ENCODE peak calls at places on chromosomes 7 and 10, in nine cellular contexts. M is right cardiac atrium, A is thyroid gland, L is brain microvascular endothelial cell, V is fibroblast of mammary gland, H is heart left ventricle, P is HAP-1, N is psoas muscle, C is GM06990. S is an unnamed sample.
A peak's percentile ranks its signal among the peaks of the same experiment; 100 is the strongest.

GRCh38 chr10:124420254-124420653 is 1.5 kb upstream of the OAT start:
- DNase-seq in M (no peak), P (no peak), C (no peak), L (no peak), V (no peak), H (no peak), N (no peak), A (no peak), S (no peak)

GRCh38 chr10:99449023-99449422 is 18.6 kb upstream of the GOT1 start:
- DNase-seq in V (no peak), A (no peak), P (no peak), N (no peak), M (no peak), C (no peak), H (no peak), L (no peak), S (no peak)

GRCh38 chr7:95840953-95841950 is 68.9 kb downstream of the DYNC1I1 start:
- DNase-seq in H (no peak), A (no peak), N (no peak), P (peak; percentile 18), C (peak; percentile 1), M (no peak), V (peak; percentile 11), L (no peak), S (no peak)

GRCh38 chr10:70052462-70053211 is at the start of gene MACROH2A2:
- DNase-seq in V (peak; percentile 57), P (peak; percentile 67), A (peak; percentile 69), M (peak; percentile 85), L (peak; percentile 66), H (peak; percentile 61), C (no peak), N (peak; percentile 68), S (peak; percentile 93)

GRCh38 chr7:44854644-44855364 is 6.9 kb upstream of the H2AZ2 start:
- DNase-seq in H (no peak), M (no peak), L (no peak), V (no peak), N (no peak), A (no peak), P (no peak), C (no peak), S (no peak)

GRCh38 chr7:84841809-84842208 is 345.0 kb downstream of the SEMA3D start:
- DNase-seq in L (no peak), C (no peak), P (no peak), M (no peak), V (peak; percentile 57), H (no peak), A (no peak), N (no peak), S (no peak)

GRCh38 chr10:63631971-63632370 is 110.8 kb downstream of the REEP3 start:
- DNase-seq in N (no peak), P (no peak), H (no peak), C (no peak), L (no peak), V (peak; percentile 69), M (no peak), A (no peak), S (no peak)

GRCh38 chr10:44426247-44427034 is 41.5 kb upstream of the CXCL12 start:
- DNase-seq in N (no peak), C (no peak), H (no peak), P (no peak), A (no peak), L (no peak), M (peak; percentile 52), V (no peak), S (no peak)

GRCh38 chr10:132813560-132814468 is 27.9 kb upstream of the NKX6-2 start:
- DNase-seq in A (no peak), H (peak; percentile 22), L (no peak), N (peak; percentile 16), M (no peak), V (no peak), P (no peak), C (no peak), S (no peak)

GRCh38 chr7:140597425-140597949 is 43.1 kb downstream of the DENND2A start:
- DNase-seq in N (no peak), C (no peak), P (no peak), A (no peak), H (peak; percentile 53), V (no peak), L (no peak), M (peak; percentile 64), S (no peak)

GRCh38 chr7:157016352-157017041 is 6.0 kb upstream of the MNX1 start:
- DNase-seq in N (no peak), M (no peak), A (no peak), C (peak; percentile 63), L (no peak), P (no peak), H (no peak), V (no peak), S (peak; percentile 91)

GRCh38 chr10:86711957-86712708 is 43.8 kb downstream of the LDB3 start:
- DNase-seq in L (no peak), H (no peak), P (peak; percentile 20), V (peak; percentile 21), A (peak; percentile 64), N (peak; percentile 86), M (no peak), C (peak; percentile 78), S (peak; percentile 71)

GRCh38 chr10:75111906-75112703 is 649 bp downstream of the SAMD8 start:
- DNase-seq in P (peak; percentile 60), M (peak; percentile 76), C (peak; percentile 68), A (peak; percentile 60), N (peak; percentile 75), L (peak; percentile 34), V (peak; percentile 51), H (peak; percentile 51), S (peak; percentile 51)

GRCh38 chr7:16479587-16479986 is 14.0 kb upstream of the SOSTDC1 start:
- DNase-seq in V (peak; percentile 7), M (no peak), H (no peak), L (no peak), A (no peak), P (no peak), C (no peak), N (no peak), S (no peak)

GRCh38 chr10:44818721-44819127 is 92.4 kb upstream of the TMEM72 start:
- DNase-seq in C (no peak), N (no peak), M (peak; percentile 53), A (no peak), H (no peak), V (no peak), P (no peak), L (no peak), S (no peak)

GRCh38 chr10:22250897-22251605 is 33.2 kb upstream of the EBLN1 start:
- DNase-seq in A (no peak), C (no peak), L (no peak), P (peak; percentile 8), N (no peak), M (no peak), V (no peak), H (no peak), S (no peak)

GRCh38 chr10:72637398-72637857 is 11.5 kb upstream of the MICU1 start:
- DNase-seq in A (peak; percentile 4), P (no peak), L (peak; percentile 61), M (peak; percentile 73), C (peak; percentile 40), V (peak; percentile 88), H (peak; percentile 70), N (peak; percentile 62), S (no peak)

GRCh38 chr10:35208536-35208935 is 81.9 kb downstream of the CREM start:
- DNase-seq in L (no peak), P (no peak), C (peak; percentile 46), H (no peak), M (no peak), A (no peak), N (peak; percentile 66), V (peak; percentile 28), S (no peak)

GRCh38 chr10:80498039-80498832 is 39.5 kb upstream of the SH2D4B start:
- DNase-seq in P (no peak), C (no peak), H (no peak), V (no peak), N (peak; percentile 35), L (no peak), A (no peak), M (no peak), S (peak; percentile 43)

GRCh38 chr10:130466271-130466997 is 330.2 kb downstream of the GLRX3 start:
- DNase-seq in A (no peak), V (no peak), H (no peak), M (no peak), C (no peak), P (no peak), L (no peak), N (no peak), S (no peak)

GRCh38 chr7:70505886-70506285 is 626.1 kb upstream of the GALNT17 start:
- DNase-seq in C (no peak), V (no peak), P (no peak), L (no peak), M (no peak), H (no peak), A (no peak), N (no peak), S (no peak)

GRCh38 chr7:47698386-47698785 is 116.5 kb upstream of the TNS3 start:
- DNase-seq in H (no peak), L (no peak), V (no peak), N (no peak), A (no peak), C (no peak), P (no peak), M (no peak), S (no peak)

GRCh38 chr10:49282306-49282705 is 16.7 kb upstream of the C10orf71 start:
- DNase-seq in C (no peak), P (no peak), M (no peak), V (no peak), A (no peak), H (no peak), N (no peak), L (no peak), S (no peak)

GRCh38 chr10:97185326-97186058 is at the start of gene SLIT1:
- DNase-seq in A (peak; percentile 12), M (no peak), C (peak; percentile 30), H (no peak), P (no peak), V (no peak), L (no peak), N (no peak), S (peak; percentile 65)
- H3K4me3 ChIP-seq in A (no peak within 1 kb of the TSS), M (peak within 1 kb of the TSS; percentile 13), C (peak within 1 kb of the TSS; percentile 15), H (peak within 1 kb of the TSS; percentile 30), P (peak within 1 kb of the TSS; percentile 30), V (no peak within 1 kb of the TSS), L (no peak within 1 kb of the TSS), N (peak within 1 kb of the TSS; percentile 55), S (peak within 1 kb of the TSS; percentile 79)

GRCh38 chr10:17175551-17175950 is 25.9 kb downstream of the TRDMT1 start:
- DNase-seq in A (no peak), V (no peak), L (peak; percentile 46), C (no peak), P (no peak), N (no peak), H (no peak), M (no peak), S (no peak)
- H3K4me3 ChIP-seq in A (no peak overlapping the region), V (no peak overlapping the region), L (no peak overlapping the region), C (no peak overlapping the region), P (no peak overlapping the region), N (peak overlapping the region; percentile 36), H (peak overlapping the region; percentile 1), M (peak overlapping the region; percentile 1), S (no peak overlapping the region)

GRCh38 chr7:29145553-29146081 is 720 bp downstream of the CPVL start:
- DNase-seq in M (no peak), H (no peak), C (no peak), P (peak; percentile 47), A (no peak), L (no peak), N (no peak), V (no peak), S (no peak)
- H3K4me3 ChIP-seq in M (peak overlapping the region; percentile 29), H (peak overlapping the region; percentile 58), C (no peak overlapping the region), P (peak overlapping the region; percentile 63), A (peak overlapping the region; percentile 14), L (peak overlapping the region; percentile 24), N (peak overlapping the region; percentile 71), V (no peak overlapping the region), S (no peak overlapping the region)

GRCh38 chr10:93068411-93069244 is 5.1 kb upstream of the CYP26A1 start:
- DNase-seq in V (peak; percentile 49), N (no peak), P (no peak), H (no peak), L (no peak), M (peak; percentile 51), C (no peak), A (no peak), S (peak; percentile 41)
- H3K4me3 ChIP-seq in V (no peak overlapping the region), N (peak overlapping the region; percentile 22), P (peak overlapping the region; percentile 28), H (peak overlapping the region; percentile 8), L (no peak overlapping the region), M (no peak overlapping the region), C (no peak overlapping the region), A (no peak overlapping the region), S (peak overlapping the region; percentile 40)